ENCODE peak calls at places on chromosomes 1 and 21, in nine cellular contexts. D, I, L, G, Z, S, Y, K and P are unnamed samples.
A peak's percentile ranks its signal among the peaks of the same experiment; 100 is the strongest.

GRCh38 chr1:63323866-63324778 is 1.8 kb downstream of the FOXD3 start:
- DNase-seq in K (no peak), Z (peak; percentile 10), S (no peak), D (no peak), I (no peak), G (no peak), Y (peak; percentile 7), L (no peak), P (no peak)

GRCh38 chr1:54640863-54641836 is at the start of gene MROH7:
- DNase-seq in I (no peak), Y (no peak), Z (no peak), K (no peak), S (no peak), L (no peak), D (no peak), G (no peak), P (no peak)

GRCh38 chr1:89698624-89699023 is 65.7 kb downstream of the LRRC8C start:
- DNase-seq in L (no peak), Z (no peak), I (no peak), Y (no peak), K (no peak), S (no peak), D (no peak), G (no peak), P (no peak)

GRCh38 chr1:8699679-8700078 is 117.8 kb downstream of the RERE start:
- DNase-seq in Y (no peak), D (no peak), I (no peak), Z (no peak), S (no peak), K (no peak), G (no peak), L (no peak), P (no peak)

GRCh38 chr1:241600496-241600901 is 39.7 kb downstream of the CHML start:
- DNase-seq in Y (no peak), L (no peak), Z (peak; percentile 74), K (no peak), D (no peak), I (no peak), G (peak; percentile 30), S (no peak), P (no peak)

GRCh38 chr21:28607545-28607944 is 385.1 kb downstream of the LTN1 start:
- DNase-seq in Y (no peak), I (no peak), Z (no peak), S (no peak), L (no peak), K (no peak), D (no peak), G (no peak), P (no peak)

GRCh38 chr1:209434066-209434465 is 149.4 kb upstream of the CAMK1G start:
- DNase-seq in Y (no peak), Z (peak; percentile 45), D (no peak), S (no peak), I (peak; percentile 16), L (no peak), K (peak; percentile 74), G (peak; percentile 30), P (no peak)

GRCh38 chr1:110112656-110113055 is 413 bp downstream of the UBL4B start:
- DNase-seq in I (no peak), K (no peak), G (no peak), Y (no peak), D (no peak), S (no peak), L (no peak), Z (no peak), P (no peak)

GRCh38 chr1:22284906-22285544 is 142.1 kb upstream of the WNT4 start:
- DNase-seq in S (no peak), K (no peak), I (no peak), Y (no peak), Z (no peak), D (no peak), G (no peak), L (no peak), P (no peak)

GRCh38 chr1:6019166-6019845 is 26.4 kb upstream of the KCNAB2 start:
- DNase-seq in Z (no peak), D (no peak), K (no peak), L (no peak), Y (no peak), I (no peak), G (no peak), S (no peak), P (no peak)

GRCh38 chr1:53541761-53542550 is 82.8 kb downstream of the DMRTB1 start:
- DNase-seq in Y (no peak), L (no peak), K (peak; percentile 64), Z (peak; percentile 95), S (no peak), G (peak; percentile 89), I (peak; percentile 33), D (peak; percentile 35), P (peak; percentile 4)

GRCh38 chr1:25106352-25106751 is 126.0 kb downstream of the SYF2 start:
- DNase-seq in Y (no peak), G (no peak), D (peak; percentile 41), Z (no peak), K (no peak), L (no peak), I (no peak), S (no peak), P (no peak)

GRCh38 chr1:50846224-50846839 is 113.7 kb downstream of the FAF1 start:
- DNase-seq in D (no peak), L (no peak), Y (no peak), K (no peak), G (no peak), S (no peak), Z (no peak), I (no peak), P (no peak)

GRCh38 chr21:17746920-17747319 is 72.2 kb downstream of the C21orf91 start:
- DNase-seq in K (no peak), I (no peak), G (no peak), Z (no peak), Y (no peak), D (no peak), S (no peak), L (no peak), P (no peak)

GRCh38 chr21:44918107-44918470 is 2.6 kb downstream of the ITGB2 start:
- DNase-seq in L (no peak), D (no peak), I (no peak), K (no peak), G (no peak), Z (no peak), Y (no peak), S (no peak), P (no peak)

GRCh38 chr1:14970115-14970798 is 183.3 kb upstream of the TMEM51 start:
- DNase-seq in I (peak; percentile 71), Y (no peak), L (no peak), Z (peak; percentile 96), S (peak; percentile 7), G (peak; percentile 86), D (peak; percentile 44), K (peak; percentile 91), P (peak; percentile 46)

GRCh38 chr1:161038523-161039153 is at the start of gene TSTD1:
- DNase-seq in S (peak; percentile 75), D (peak; percentile 89), I (no peak), K (peak; percentile 80), L (peak; percentile 85), Z (no peak), G (no peak), Y (peak; percentile 68), P (peak; percentile 70)

GRCh38 chr1:156815307-156815826 is 1.3 kb downstream of the SH2D2A start:
- DNase-seq in Z (peak; percentile 95), I (peak; percentile 83), Y (no peak), D (no peak), K (peak; percentile 36), L (no peak), G (peak; percentile 89), S (no peak), P (no peak)

GRCh38 chr1:1223891-1224290 is 7.9 kb downstream of the SDF4 start:
- DNase-seq in D (no peak), L (no peak), Y (no peak), S (no peak), G (no peak), I (no peak), Z (no peak), K (no peak), P (no peak)

GRCh38 chr1:91526496-91526895 is 25.8 kb downstream of the CDC7 start:
- DNase-seq in Y (no peak), I (peak; percentile 74), D (no peak), L (no peak), G (peak; percentile 80), S (no peak), K (no peak), Z (peak; percentile 77), P (no peak)

GRCh38 chr1:156371553-156372264 is 2.7 kb downstream of the RHBG start:
- DNase-seq in Y (no peak), G (peak; percentile 37), I (peak; percentile 86), D (no peak), L (no peak), Z (peak; percentile 80), S (no peak), K (no peak), P (no peak)

GRCh38 chr21:35189077-35189863 is 140.2 kb upstream of the RUNX1 start:
- DNase-seq in I (peak; percentile 67), K (no peak), Y (no peak), D (no peak), Z (peak; percentile 93), S (no peak), L (no peak), G (peak; percentile 72), P (peak; percentile 23)